ENCODE peak calls at places on chromosomes 6 and 20, in six cellular contexts. One of them, this sample, is unnamed.

GRCh38 chr6:119142637-119143036 is 64.2 kb upstream of the FAM184A start:
- DNase-seq in GM10248: no peak
- DNase-seq in cardiac muscle cell: no peak
- DNase-seq in HEK293T: no peak
- DNase-seq in pancreas: no peak
- DNase-seq in astrocyte of the spinal cord: no peak
- DNase-seq in this sample: no peak

GRCh38 chr6:45457141-45457540 is 79.4 kb upstream of the SUPT3H start:
- DNase-seq in HEK293T: no peak
- DNase-seq in GM10248: no peak
- DNase-seq in astrocyte of the spinal cord: no peak
- DNase-seq in cardiac muscle cell: no peak
- DNase-seq in pancreas: no peak
- DNase-seq in this sample: no peak

GRCh38 chr20:45907219-45907948 is 4.6 kb downstream of the PLTP start:
- DNase-seq in astrocyte of the spinal cord: no peak
- DNase-seq in HEK293T: no peak
- DNase-seq in GM10248: no peak
- DNase-seq in cardiac muscle cell: no peak
- DNase-seq in pancreas: no peak
- DNase-seq in this sample: no peak

GRCh38 chr6:43271103-43271815 is 26.8 kb upstream of the SLC22A7 start:
- DNase-seq in GM10248: no peak
- DNase-seq in pancreas: no peak
- DNase-seq in cardiac muscle cell: no peak
- DNase-seq in HEK293T: no peak
- DNase-seq in astrocyte of the spinal cord: no peak
- DNase-seq in this sample: no peak

GRCh38 chr20:15654208-15654649 is 919.0 kb downstream of the KIF16B start:
- DNase-seq in pancreas: no peak
- DNase-seq in HEK293T: peak; percentile 59
- DNase-seq in astrocyte of the spinal cord: peak; percentile 45
- DNase-seq in GM10248: peak; percentile 47
- DNase-seq in cardiac muscle cell: peak; percentile 75
- DNase-seq in this sample: peak; percentile 71

GRCh38 chr6:149897015-149897697 is 757 bp downstream of the RAET1E start:
- DNase-seq in GM10248: no peak
- DNase-seq in astrocyte of the spinal cord: peak; percentile 88
- DNase-seq in pancreas: no peak
- DNase-seq in HEK293T: no peak
- DNase-seq in cardiac muscle cell: no peak
- DNase-seq in this sample: peak; percentile 97

GRCh38 chr6:79813854-79814477 is 133.4 kb downstream of the ELOVL4 start:
- DNase-seq in pancreas: peak; percentile 72
- DNase-seq in HEK293T: peak; percentile 66
- DNase-seq in cardiac muscle cell: peak; percentile 78
- DNase-seq in GM10248: peak; percentile 47
- DNase-seq in astrocyte of the spinal cord: peak; percentile 61
- DNase-seq in this sample: peak; percentile 58

GRCh38 chr6:50927816-50928215 is 109.1 kb downstream of the TFAP2B start:
- DNase-seq in HEK293T: no peak
- DNase-seq in cardiac muscle cell: no peak
- DNase-seq in pancreas: no peak
- DNase-seq in astrocyte of the spinal cord: peak; percentile 13
- DNase-seq in GM10248: no peak
- DNase-seq in this sample: peak; percentile 69

GRCh38 chr6:167856999-167857660 is 30.4 kb downstream of the AFDN start:
- DNase-seq in pancreas: no peak
- DNase-seq in cardiac muscle cell: peak; percentile 49
- DNase-seq in astrocyte of the spinal cord: peak; percentile 65
- DNase-seq in GM10248: no peak
- DNase-seq in HEK293T: no peak
- DNase-seq in this sample: peak; percentile 52

This sample was measured in M059J.